ENCODE peak calls at places on chromosome 16, in five cellular contexts. M, E, A, J and U are unnamed samples.

GRCh38 chr16:63458842-63459241 is 1422.6 kb upstream of the CDH8 start:
- DNase-seq in M (no peak), E (no peak), A (no peak), J (no peak), U (no peak)

GRCh38 chr16:15482068-15482747 is 47.8 kb downstream of the BMERB1 start:
- DNase-seq in M (peak; percentile 29), E (peak; percentile 95), A (peak; percentile 47), J (peak; percentile 85), U (no peak)

GRCh38 chr16:84519855-84520254 is 15.4 kb upstream of the MEAK7 start:
- DNase-seq in M (no peak), E (no peak), A (no peak), J (no peak), U (no peak)

GRCh38 chr16:56697456-56698155 is 15.3 kb downstream of the MT1X start:
- DNase-seq in M (no peak), E (no peak), A (no peak), J (no peak), U (no peak)

GRCh38 chr16:49542391-49542891 is 168.8 kb downstream of the C16orf78 start:
- DNase-seq in M (no peak), E (no peak), A (no peak), J (no peak), U (peak; percentile 56)

GRCh38 chr16:17944345-17944744 is 392.2 kb downstream of the NPIPA8 start:
- DNase-seq in M (no peak), E (no peak), A (no peak), J (no peak), U (no peak)

GRCh38 chr16:68229431-68230175 is 6.3 kb downstream of the ESRP2 start:
- DNase-seq in M (no peak), E (peak; percentile 66), A (peak; percentile 61), J (peak; percentile 70), U (no peak)

GRCh38 chr16:50889746-50890145 is 147.9 kb downstream of the CYLD start:
- DNase-seq in M (no peak), E (no peak), A (no peak), J (no peak), U (no peak)

GRCh38 chr16:18938986-18939385 is 12.8 kb upstream of the SMG1 start:
- DNase-seq in M (no peak), E (no peak), A (no peak), J (no peak), U (no peak)

GRCh38 chr16:28974007-28974436 is 556 bp upstream of the SPNS1 start:
- DNase-seq in M (peak; percentile 59), E (peak; percentile 68), A (peak; percentile 71), J (no peak), U (peak; percentile 78)

GRCh38 chr16:4097826-4098240 is 18.4 kb downstream of the ADCY9 start:
- DNase-seq in M (no peak), E (peak; percentile 52), A (no peak), J (no peak), U (no peak)

GRCh38 chr16:52929478-52929877 is 123.2 kb downstream of the CHD9NB start:
- DNase-seq in M (no peak), E (no peak), A (no peak), J (no peak), U (no peak)

GRCh38 chr16:23509763-23510153 is 536 bp downstream of the GGA2 start:
- DNase-seq in M (no peak), E (peak; percentile 42), A (no peak), J (no peak), U (no peak)

GRCh38 chr16:27198451-27199234 is 4.7 kb upstream of the KDM8 start:
- DNase-seq in M (no peak), E (no peak), A (peak; percentile 52), J (no peak), U (no peak)

GRCh38 chr16:4936991-4937781 is at the start of gene PPL:
- DNase-seq in M (peak; percentile 95), E (no peak), A (peak; percentile 98), J (peak; percentile 89), U (no peak)

GRCh38 chr16:83356266-83356665 is 451.5 kb upstream of the HSBP1 start:
- DNase-seq in M (no peak), E (peak; percentile 70), A (peak; percentile 58), J (no peak), U (no peak)

GRCh38 chr16:70735141-70735979 is 49.5 kb upstream of the MTSS2 start:
- DNase-seq in M (no peak), E (no peak), A (no peak), J (peak; percentile 89), U (no peak)

GRCh38 chr16:25066747-25067631 is 44.6 kb upstream of the LCMT1 start:
- DNase-seq in M (peak; percentile 88), E (peak; percentile 73), A (peak; percentile 98), J (peak; percentile 90), U (peak; percentile 97)
- TF ChIP-seq POLR2A in M (peak; percentile 87), E (peak; percentile 44), A (peak; percentile 92), J (peak; percentile 51), U (no peak)

DNA sequence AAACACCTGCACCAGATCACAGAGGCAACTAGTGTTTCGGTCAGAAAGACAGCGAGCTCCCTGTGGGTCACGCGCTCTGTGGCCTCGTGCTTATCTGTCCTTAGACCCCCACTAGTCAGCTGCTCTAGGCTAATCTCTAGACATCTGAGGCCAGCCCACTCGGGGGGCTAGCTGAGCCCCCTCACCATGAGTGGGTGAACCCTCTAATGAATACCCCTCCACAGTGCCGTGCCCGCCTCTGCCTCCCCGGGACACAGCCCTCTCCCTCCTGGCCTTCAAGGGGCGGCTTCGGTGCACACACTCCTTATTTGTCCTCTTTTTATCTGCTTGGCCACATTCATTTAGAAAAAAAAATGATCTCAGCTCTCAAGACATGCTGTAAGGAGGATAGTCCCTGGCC is 320.1 kb downstream of the C16orf95 start:
- DNase-seq in M (no peak), E (no peak), A (no peak), J (peak; percentile 55), U (no peak)
- TF ChIP-seq POLR2AphosphoS5 in M (no peak), E (no peak), A (no peak), J (no peak), U (no peak)

DNA sequence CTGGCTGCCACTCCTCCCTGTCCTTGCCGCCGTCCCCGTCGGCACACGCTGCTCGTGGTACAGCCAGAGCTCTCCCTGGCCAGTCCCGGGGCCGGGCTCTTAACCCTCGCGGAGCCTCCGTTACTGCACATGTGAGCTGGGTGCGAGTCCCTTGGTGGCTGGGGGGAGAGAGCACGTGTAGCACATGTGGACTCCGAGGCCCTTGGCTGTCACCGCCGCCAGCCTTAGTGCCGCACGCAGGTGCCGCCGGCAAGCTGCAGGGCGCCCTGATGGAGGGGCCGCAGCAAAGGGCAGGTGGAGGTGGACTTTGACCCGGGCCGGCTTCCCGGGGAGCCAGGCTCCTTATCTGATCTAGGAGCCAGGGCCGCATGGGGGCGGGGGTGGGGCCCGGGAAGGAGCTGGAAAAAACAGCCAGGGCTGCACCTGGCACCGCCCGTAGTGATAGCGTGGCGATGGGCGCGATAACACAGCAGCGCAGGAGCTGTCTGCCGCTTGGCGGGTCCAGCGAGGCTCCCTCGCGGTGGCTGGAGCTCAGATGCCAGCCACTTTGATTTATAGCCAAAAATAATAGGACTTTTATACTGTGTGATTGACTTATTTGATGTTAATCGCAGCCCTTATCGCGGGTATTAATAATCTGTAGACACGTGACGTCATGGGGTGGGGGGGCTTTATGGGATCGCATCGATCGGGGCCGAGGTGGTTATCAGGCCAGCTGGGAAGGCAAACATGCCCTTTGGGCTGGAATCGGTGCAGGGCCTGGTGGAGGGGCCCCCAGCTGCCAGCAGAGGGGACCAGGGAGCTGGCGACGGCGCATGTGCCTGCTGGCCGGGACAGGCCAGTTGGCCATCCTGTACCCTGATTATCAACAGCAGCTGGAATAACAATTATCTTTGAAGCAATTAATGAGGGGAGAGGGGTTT is 35.1 kb downstream of the ZFPM1 start:
- DNase-seq in M (peak; percentile 92), E (no peak), A (peak; percentile 66), J (no peak), U (no peak)
- TF ChIP-seq CTCF in M (no peak), E (no peak), A (no peak), J (no peak), U (no peak)

GRCh38 chr16:66751135-66751991 is at the start of gene DYNC1LI2:
- DNase-seq in M (peak; percentile 77), E (peak; percentile 60), A (peak; percentile 92), J (peak; percentile 88), U (peak; percentile 96)
- TF ChIP-seq POLR2A in M (peak; percentile 34), E (peak; percentile 59), A (peak; percentile 80), J (no peak), U (peak; percentile 45)

GRCh38 chr16:20263138-20263855 is 64.0 kb downstream of the GP2 start:
- DNase-seq in M (no peak), E (no peak), A (no peak), J (no peak), U (no peak)

GRCh38 chr16:20262248-20262647 is 65.1 kb downstream of the GP2 start:
- DNase-seq in M (no peak), E (no peak), A (no peak), J (no peak), U (no peak)

GRCh38 chr16:20259549-20259948 is 67.8 kb downstream of the GP2 start:
- DNase-seq in M (no peak), E (no peak), A (no peak), J (no peak), U (no peak)

GRCh38 chr16:20257234-20257633 is 70.1 kb downstream of the GP2 start:
- DNase-seq in M (no peak), E (no peak), A (peak; percentile 23), J (no peak), U (no peak)

GRCh38 chr16:20260215-20261009 is 66.9 kb downstream of the GP2 start:
- DNase-seq in M (no peak), E (no peak), A (no peak), J (no peak), U (no peak)
- TF ChIP-seq POLR2AphosphoS5 in M (no peak), E (no peak), A (no peak), J (no peak), U (no peak)